ENCODE peak calls at places on chromosomes 3 and 15, in eight cellular contexts. N, W, F, P, S, D, Q and C are unnamed samples.

GRCh38 chr3:47487265-47487664 is 11.5 kb upstream of the SCAP start:
- DNase-seq in N (no peak), W (no peak), F (no peak), P (no peak), S (no peak), D (no peak), Q (no peak), C (no peak)

GRCh38 chr3:40464339-40465110 is 7.4 kb downstream of the RPL14 start:
- DNase-seq in N (no peak), W (no peak), F (no peak), P (no peak), S (no peak), D (no peak), Q (no peak), C (no peak)

GRCh38 chr3:141000027-141000663 is 51.0 kb upstream of the SPSB4 start:
- DNase-seq in N (peak; percentile 42), W (peak; percentile 55), F (peak; percentile 61), P (peak; percentile 72), S (peak; percentile 28), D (peak; percentile 81), Q (peak; percentile 47), C (peak; percentile 72)

GRCh38 chr15:47756872-47757271 is 39.6 kb downstream of the SEMA6D start:
- DNase-seq in N (peak; percentile 91), W (no peak), F (no peak), P (no peak), S (peak; percentile 51), D (no peak), Q (no peak), C (no peak)

GRCh38 chr15:33068531-33068990 is 126.0 kb downstream of the FMN1 start:
- DNase-seq in N (no peak), W (no peak), F (peak; percentile 21), P (no peak), S (peak; percentile 87), D (peak; percentile 26), Q (peak; percentile 81), C (no peak)

GRCh38 chr3:100335137-100335833 is 728 bp downstream of the NIT2 start:
- DNase-seq in N (no peak), W (peak; percentile 19), F (no peak), P (peak; percentile 39), S (peak; percentile 34), D (peak; percentile 10), Q (peak; percentile 26), C (peak; percentile 25)

GRCh38 chr3:194379651-194380050 is 10.1 kb upstream of the LRRC15 start:
- DNase-seq in N (no peak), W (no peak), F (no peak), P (peak; percentile 7), S (no peak), D (no peak), Q (no peak), C (no peak)

GRCh38 chr15:67043939-67044771 is 21.2 kb upstream of the SMAD3 start:
- DNase-seq in N (peak; percentile 88), W (no peak), F (no peak), P (no peak), S (no peak), D (peak; percentile 66), Q (peak; percentile 89), C (peak; percentile 71)

GRCh38 chr3:126517986-126518778 is 609 bp upstream of the UROC1 start:
- DNase-seq in N (no peak), W (no peak), F (no peak), P (peak; percentile 17), S (no peak), D (no peak), Q (no peak), C (no peak)

GRCh38 chr15:25850154-25851111 is 12.7 kb downstream of the ATP10A start:
- DNase-seq in N (peak; percentile 70), W (peak; percentile 66), F (peak; percentile 79), P (peak; percentile 63), S (peak; percentile 64), D (peak; percentile 67), Q (peak; percentile 78), C (peak; percentile 86)

GRCh38 chr3:125003369-125003853 is 52.4 kb downstream of the HEG1 start:
- DNase-seq in N (peak; percentile 72), W (peak; percentile 67), F (peak; percentile 68), P (peak; percentile 69), S (peak; percentile 34), D (no peak), Q (peak; percentile 10), C (peak; percentile 91)

GRCh38 chr3:67947808-67948508 is 293.5 kb upstream of the SUCLG2 start:
- DNase-seq in N (no peak), W (no peak), F (no peak), P (no peak), S (no peak), D (peak; percentile 69), Q (peak; percentile 14), C (peak; percentile 74)

GRCh38 chr15:43249699-43250203 is 17.0 kb downstream of the TGM5 start:
- DNase-seq in N (peak; percentile 76), W (no peak), F (no peak), P (no peak), S (no peak), D (no peak), Q (no peak), C (no peak)

GRCh38 chr3:11567516-11568467 is 75.9 kb downstream of the VGLL4 start:
- DNase-seq in N (peak; percentile 84), W (peak; percentile 50), F (no peak), P (peak; percentile 40), S (no peak), D (no peak), Q (peak; percentile 56), C (no peak)
- H3K4me3 ChIP-seq in N (peak overlapping the region; percentile 15), W (no peak overlapping the region), F (peak overlapping the region; percentile 46), P (no peak overlapping the region), S (peak overlapping the region; percentile 11), D (no peak overlapping the region), Q (peak overlapping the region; percentile 26), C (no peak overlapping the region)

GRCh38 chr3:71425491-71426071 is 157.9 kb downstream of the FOXP1 start:
- DNase-seq in N (peak; percentile 92), W (no peak), F (no peak), P (no peak), S (no peak), D (no peak), Q (no peak), C (no peak)

GRCh38 chr3:71421820-71422566 is 161.5 kb downstream of the FOXP1 start:
- DNase-seq in N (no peak), W (no peak), F (no peak), P (no peak), S (no peak), D (no peak), Q (no peak), C (no peak)

GRCh38 chr3:71421475-71421819 is 162.1 kb downstream of the FOXP1 start:
- DNase-seq in N (no peak), W (no peak), F (no peak), P (no peak), S (no peak), D (no peak), Q (no peak), C (no peak)

GRCh38 chr3:71419369-71419768 is 164.2 kb downstream of the FOXP1 start:
- DNase-seq in N (no peak), W (no peak), F (no peak), P (no peak), S (no peak), D (no peak), Q (no peak), C (no peak)

DNA sequence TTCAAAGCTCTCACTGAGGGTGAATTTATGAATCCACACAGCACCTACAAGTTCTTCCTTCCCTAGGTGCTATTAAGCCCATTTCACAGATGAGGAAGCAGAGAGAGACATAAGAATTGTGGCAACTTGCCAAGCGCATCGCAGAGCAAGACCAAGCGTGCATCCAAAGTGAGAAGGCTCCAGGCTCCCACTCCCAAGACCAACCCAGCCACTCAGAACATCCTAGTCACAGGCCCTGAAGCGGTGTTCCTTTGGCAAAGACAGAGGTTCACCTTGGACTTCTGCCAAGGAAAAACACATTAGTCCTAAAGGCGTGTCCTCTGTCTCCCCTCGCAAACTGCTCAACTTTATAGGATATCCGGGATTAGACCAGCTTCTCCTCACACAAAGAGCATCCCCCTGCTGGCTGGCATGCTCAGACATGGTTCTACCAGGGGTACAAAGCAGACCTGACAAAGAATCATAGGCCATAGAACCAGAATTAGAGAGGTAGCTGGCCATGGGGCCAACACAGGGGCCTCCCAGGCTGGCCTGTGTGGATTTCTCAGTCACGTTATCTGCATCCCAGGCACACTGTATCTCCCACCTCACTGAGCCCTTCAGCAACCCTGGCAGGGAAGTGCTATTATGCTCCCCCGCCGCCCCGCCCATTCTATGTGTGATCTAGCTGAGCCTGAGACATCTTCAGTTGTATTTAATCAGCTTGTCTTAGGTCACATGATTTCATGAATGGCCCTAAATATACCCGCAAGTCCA is 160.2 kb downstream of the FOXP1 start:
- DNase-seq in N (no peak), W (no peak), F (peak; percentile 39), P (no peak), S (no peak), D (peak; percentile 13), Q (peak; percentile 36), C (no peak)
- TF ChIP-seq CTCF in N (no peak), W (no peak), F (peak; percentile 50), P (no peak), S (no peak), D (no peak), Q (no peak), C (no peak)

DNA sequence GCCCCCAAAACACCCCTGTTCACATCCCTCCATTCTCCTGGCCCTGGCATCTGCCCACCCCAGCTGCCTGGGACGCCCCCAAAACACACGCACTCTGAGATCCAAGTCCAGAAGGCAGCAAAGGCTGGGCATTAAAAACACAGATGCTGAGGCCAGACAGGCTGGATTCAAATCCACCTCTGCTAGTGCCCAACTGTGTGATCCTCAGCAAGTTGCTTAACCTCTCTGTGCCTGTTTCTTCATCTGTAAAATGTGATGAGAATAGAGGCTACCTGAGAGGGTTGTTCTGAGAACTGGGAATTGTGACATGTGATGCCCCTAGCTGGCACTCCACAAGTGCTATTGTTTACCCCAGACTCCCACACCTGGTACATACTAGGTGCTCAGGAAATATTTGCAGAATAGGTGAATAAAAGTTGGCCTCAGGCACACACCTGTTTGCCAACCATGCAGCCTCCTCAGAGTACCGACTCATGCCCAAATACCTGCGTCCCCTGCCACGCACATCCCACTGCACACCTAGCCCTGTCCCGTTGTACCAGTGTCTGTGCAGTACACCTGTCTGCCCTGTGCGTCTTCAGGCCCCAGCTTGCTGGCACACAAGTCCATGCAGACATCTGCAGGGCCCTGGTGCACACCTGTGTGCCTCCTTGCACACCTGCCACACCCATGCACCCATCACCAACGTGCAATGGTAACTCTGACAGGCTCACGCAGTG is 2.1 kb downstream of the PLXND1 start:
- DNase-seq in N (no peak), W (no peak), F (no peak), P (no peak), S (no peak), D (no peak), Q (no peak), C (no peak)
- H3K4me1 ChIP-seq in N (peaks cover 31% of the 10 kb centered on the region), W (no peaks in the 10 kb centered on the region), F (peaks cover 92% of the 10 kb centered on the region), P (peaks cover 11% of the 10 kb centered on the region), S (peaks cover 33% of the 10 kb centered on the region), D (peaks cover 25% of the 10 kb centered on the region), Q (peaks cover 68% of the 10 kb centered on the region), C (peaks cover 16% of the 10 kb centered on the region)

DNA sequence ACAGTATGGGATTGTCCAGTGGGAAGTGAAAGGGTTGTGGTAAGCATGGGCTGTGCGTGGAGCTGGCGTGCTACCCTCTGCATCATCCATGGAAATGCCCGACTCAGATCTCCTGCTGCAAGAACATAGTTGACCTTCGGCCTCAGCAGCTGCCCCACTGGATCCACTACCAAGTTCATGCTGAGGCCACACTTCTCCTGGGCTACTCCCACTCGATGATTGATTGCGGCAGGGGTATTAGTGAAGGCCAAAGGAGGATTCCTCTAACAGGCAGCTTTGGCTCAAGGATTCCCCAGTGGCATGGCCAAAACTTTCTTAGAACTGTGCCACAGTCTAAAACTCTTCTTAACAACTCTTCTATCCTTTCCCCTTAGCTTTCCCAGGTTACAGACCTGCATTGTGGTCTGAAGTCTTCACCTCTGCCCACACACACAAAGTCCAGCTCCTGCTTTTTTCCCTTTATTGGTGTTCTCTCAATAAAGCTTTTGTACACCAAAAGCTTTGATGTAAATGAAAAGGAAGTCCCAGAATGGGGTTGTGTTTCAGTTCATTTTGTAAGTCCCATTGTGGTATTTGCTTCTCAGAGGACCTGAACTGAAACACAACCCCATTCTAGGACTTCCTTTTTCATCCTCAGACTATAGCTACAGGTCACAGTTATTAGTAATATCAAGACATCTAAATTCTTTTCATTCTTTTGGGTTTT is 4.9 kb upstream of the TBC1D5 start:
- DNase-seq in N (no peak), W (no peak), F (no peak), P (no peak), S (no peak), D (no peak), Q (no peak), C (no peak)
- H3K4me3 ChIP-seq in N (no peak overlapping the region), W (no peak overlapping the region), F (no peak overlapping the region), P (no peak overlapping the region), S (no peak overlapping the region), D (no peak overlapping the region), Q (no peak overlapping the region), C (no peak overlapping the region)